ENCODE peak calls at places on chromosome 12, in eight cellular contexts. G is GM23338, N is neuronal stem cell, C is SK-N-SH, E is H9, H is K562, K is IMR-90, J is hepatocyte. A is an unnamed sample.

GRCh38 chr12:80648866-80649265 is 58.6 kb upstream of the MYF6 start:
- DNase-seq in G (no peak), J (no peak), N (no peak), C (no peak), H (no peak), K (peak), E (no peak), A (no peak)

GRCh38 chr12:19316420-19316819 is 122.9 kb upstream of the AEBP2 start:
- DNase-seq in N (no peak), J (no peak), C (no peak), E (no peak), K (peak), H (no peak), G (no peak), A (no peak)

GRCh38 chr12:59084758-59085383 is 164.6 kb upstream of the LRIG3 start:
- DNase-seq in N (no peak), K (peak), C (peak), G (peak), E (peak), J (peak), H (no peak), A (no peak)

GRCh38 chr12:75712223-75712622 is 200.8 kb upstream of the KRR1 start:
- DNase-seq in K (no peak), N (no peak), H (no peak), C (no peak), E (no peak), J (no peak), G (no peak), A (no peak)

GRCh38 chr12:62659457-62660295 is 193.1 kb downstream of the MON2 start:
- DNase-seq in N (peak), K (no peak), C (no peak), J (no peak), H (no peak), E (peak), G (peak), A (no peak)

GRCh38 chr12:128261757-128262156 is 5.2 kb upstream of the TMEM132C start:
- DNase-seq in K (no peak), G (no peak), J (no peak), E (no peak), H (no peak), N (no peak), C (no peak), A (no peak)

GRCh38 chr12:69440016-69440415 is 30.2 kb upstream of the FRS2 start:
- DNase-seq in C (no peak), J (no peak), H (no peak), G (no peak), E (no peak), N (no peak), K (no peak), A (no peak)

GRCh38 chr12:6323340-6323994 is 13.0 kb downstream of the PLEKHG6 start:
- DNase-seq in H (peak), K (peak), C (peak), E (peak), J (peak), G (peak), N (no peak), A (peak)

GRCh38 chr12:25083211-25083610 is 111.7 kb downstream of the DNAI7 start:
- DNase-seq in J (no peak), C (no peak), E (no peak), H (no peak), G (no peak), N (no peak), K (no peak), A (no peak)

GRCh38 chr12:109822416-109822815 is 10.8 kb downstream of the TRPV4 start:
- DNase-seq in G (no peak), H (no peak), K (no peak), E (no peak), N (no peak), J (no peak), C (no peak), A (no peak)

GRCh38 chr12:46675736-46676135 is 150.1 kb downstream of the SLC38A4 start:
- DNase-seq in K (peak), E (no peak), C (peak), H (peak), G (peak), J (peak), N (peak), A (peak)

GRCh38 chr12:131196220-131196619 is 242.5 kb downstream of the ADGRD1 start:
- DNase-seq in K (no peak), N (no peak), E (peak), H (no peak), J (no peak), G (no peak), C (no peak), A (no peak)

GRCh38 chr12:49359671-49360070 is 7.6 kb upstream of the SPATS2 start:
- DNase-seq in H (no peak), G (no peak), J (no peak), N (no peak), E (no peak), K (no peak), C (no peak), A (no peak)

GRCh38 chr12:49365542-49365941 is 1.7 kb upstream of the SPATS2 start:
- DNase-seq in K (peak), J (no peak), H (peak), N (no peak), C (no peak), E (no peak), G (no peak), A (no peak)

GRCh38 chr12:49364989-49365388 is 2.3 kb upstream of the SPATS2 start:
- DNase-seq in N (no peak), C (no peak), E (no peak), H (no peak), J (no peak), G (no peak), K (peak), A (no peak)

GRCh38 chr12:49358548-49359141 is 8.6 kb upstream of the SPATS2 start:
- DNase-seq in C (peak), G (peak), H (peak), E (peak), J (peak), N (peak), K (peak), A (peak)

DNA sequence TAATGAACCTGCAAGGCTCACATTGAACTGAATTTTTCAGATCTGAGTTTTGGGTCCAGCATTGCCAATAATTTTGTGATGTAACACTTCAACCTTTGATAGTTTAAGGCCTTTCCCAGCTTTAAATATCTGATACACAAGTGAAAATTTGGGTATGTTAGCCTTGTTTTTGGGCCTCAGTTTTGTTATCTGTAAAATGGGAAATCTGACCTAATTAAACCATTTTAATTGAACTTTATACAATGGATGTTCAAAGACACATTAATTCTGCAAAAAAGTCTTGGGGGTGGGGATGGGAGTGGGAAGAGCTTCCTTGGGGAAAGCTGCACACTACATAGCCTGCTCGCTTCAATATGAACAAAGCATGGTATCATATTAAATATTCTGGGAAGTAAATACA is 5.2 kb upstream of the SPATS2 start:
- DNase-seq in K (no peak), G (no peak), E (no peak), H (no peak), N (no peak), J (no peak), C (no peak), A (no peak)
- H2AFZ ChIP-seq in K (no peak), G (no peak), E (no peak), H (no peak), N (no peak), J (no peak), C (no peak), A (no peak)

GRCh38 chr12:12008232-12008850 is 62.4 kb upstream of the BCL2L14 start:
- DNase-seq in N (no peak), K (no peak), G (peak), C (no peak), E (peak), J (no peak), H (no peak), A (peak)
- H3K4me2 ChIP-seq in N (no peak), K (no peak), G (peak), C (no peak), E (no peak), J (no peak), H (no peak), A (peak)

GRCh38 chr12:93990832-93991748 is 157.3 kb upstream of the PLXNC1 start:
- DNase-seq in C (peak), G (peak), J (peak), N (peak), K (peak), E (peak), H (peak), A (no peak)
- H2AFZ ChIP-seq in C (peak), G (peak), J (peak), N (peak), K (peak), E (no peak), H (peak), A (no peak)

DNA sequence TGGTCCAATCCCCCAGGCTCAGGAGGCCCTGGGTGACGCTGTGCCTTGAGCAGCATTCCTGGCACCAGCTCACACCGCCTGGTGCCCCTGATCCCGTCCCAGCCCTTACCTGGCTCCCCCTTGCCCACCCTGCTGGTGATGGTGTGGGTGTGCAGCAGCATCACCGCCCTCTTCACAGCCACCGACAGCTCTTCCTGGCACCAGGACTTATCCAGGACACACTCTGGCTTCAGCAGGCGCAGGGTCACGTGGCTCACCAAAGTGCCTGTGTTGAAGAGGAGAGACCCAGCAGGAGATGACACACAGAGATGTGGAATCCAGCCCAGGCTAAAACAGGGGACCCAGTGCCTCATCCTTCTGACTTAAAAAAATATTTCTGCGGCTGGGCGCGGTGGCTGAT is 36.2 kb downstream of the GCN1 start:
- DNase-seq in C (no peak), K (no peak), G (no peak), N (no peak), J (no peak), H (no peak), E (no peak), A (no peak)
- H3K4me2 ChIP-seq in C (no peak), K (no peak), G (no peak), N (no peak), J (no peak), H (no peak), E (no peak), A (no peak)

GRCh38 chr12:54430471-54431075 is 11.5 kb upstream of the ITGA5 start:
- DNase-seq in C (no peak), E (no peak), H (no peak), N (no peak), G (no peak), K (no peak), J (no peak), A (no peak)

GRCh38 chr12:54426690-54427089 is 7.6 kb upstream of the ITGA5 start:
- DNase-seq in N (no peak), G (no peak), H (no peak), J (no peak), K (no peak), E (no peak), C (no peak), A (no peak)

GRCh38 chr12:54429014-54429471 is 10.0 kb upstream of the ITGA5 start:
- DNase-seq in N (no peak), C (no peak), H (no peak), E (no peak), G (no peak), J (no peak), K (no peak), A (no peak)

GRCh38 chr12:54425696-54426095 is 6.6 kb upstream of the ITGA5 start:
- DNase-seq in E (peak), K (no peak), H (peak), N (no peak), C (no peak), J (no peak), G (no peak), A (no peak)

DNA sequence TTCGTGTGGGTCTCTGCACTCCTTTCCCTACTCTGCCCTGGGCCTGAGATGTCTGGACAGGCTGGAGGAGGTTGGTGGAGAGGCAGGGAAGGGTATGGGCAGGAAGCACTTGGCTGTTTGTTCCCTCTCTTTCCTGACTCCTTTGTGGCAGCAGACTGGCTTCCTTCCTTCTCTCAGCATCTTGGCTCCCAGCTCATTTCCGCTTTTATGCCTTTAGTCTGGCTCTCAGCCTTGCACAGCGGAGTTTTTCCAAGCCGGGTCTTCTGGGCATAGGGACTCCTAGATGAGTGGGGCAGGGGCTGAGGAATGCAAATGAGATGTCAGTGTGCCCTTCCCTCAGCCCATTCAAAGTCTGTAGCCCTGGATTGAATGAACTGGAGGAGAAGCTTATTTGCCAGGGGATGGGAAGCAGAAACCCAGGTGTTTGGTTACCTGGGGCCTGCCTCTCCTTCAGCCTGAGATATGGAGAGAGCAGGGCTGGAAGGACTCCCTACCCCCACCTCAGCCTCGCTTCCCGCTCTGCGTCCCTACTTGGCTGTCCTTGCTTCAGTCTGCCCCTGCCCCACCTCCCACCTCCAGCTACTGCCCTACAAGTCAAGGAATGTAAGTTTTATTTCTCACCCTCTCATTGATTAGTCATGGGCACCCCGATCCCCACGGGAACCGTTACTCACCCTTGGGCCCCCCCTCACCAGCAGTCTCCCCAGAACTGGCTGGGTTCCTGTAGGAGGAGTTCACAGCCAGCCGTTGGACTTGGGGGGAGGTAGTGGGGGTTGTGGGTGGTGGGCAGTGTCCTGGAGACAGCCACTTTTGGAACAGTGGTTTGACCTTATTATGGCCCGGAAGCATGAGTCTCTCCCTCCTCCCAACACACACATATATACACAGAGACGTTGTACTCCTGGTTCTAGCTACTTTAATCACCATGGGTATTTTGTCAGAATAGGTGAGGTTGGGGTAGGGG is 9.3 kb upstream of the ITGA5 start:
- DNase-seq in H (peak), J (no peak), E (peak), N (no peak), C (no peak), G (no peak), K (peak), A (no peak)
- H2AFZ ChIP-seq in H (peak), J (no peak), E (no peak), N (no peak), C (no peak), G (peak), K (peak), A (no peak)

A was measured in OCI-LY7.